ENCODE peak calls at places on chromosomes 11 and 22, in five cellular contexts. One of them, this sample, is unnamed.

GRCh38 chr22:36220457-36220921 is 18.8 kb downstream of the APOL2 start:
- DNase-seq in mucosa of descending colon: no peak
- DNase-seq in GM12865: no peak
- DNase-seq in CD8-positive, alpha-beta T cell: no peak
- DNase-seq in AG04450: no peak
- DNase-seq in this sample: no peak

GRCh38 chr11:27217948-27218410 is 145.0 kb downstream of the CCDC34 start:
- DNase-seq in GM12865: no peak
- DNase-seq in AG04450: no peak
- DNase-seq in mucosa of descending colon: no peak
- DNase-seq in CD8-positive, alpha-beta T cell: no peak
- DNase-seq in this sample: no peak

GRCh38 chr11:61682093-61682732 is 2.0 kb downstream of the DAGLA start:
- DNase-seq in mucosa of descending colon: peak
- DNase-seq in AG04450: no peak
- DNase-seq in GM12865: no peak
- DNase-seq in CD8-positive, alpha-beta T cell: no peak
- DNase-seq in this sample: no peak

GRCh38 chr11:46345131-46345597 is 2.1 kb upstream of the DGKZ start:
- DNase-seq in mucosa of descending colon: peak
- DNase-seq in GM12865: peak
- DNase-seq in AG04450: no peak
- DNase-seq in CD8-positive, alpha-beta T cell: no peak
- DNase-seq in this sample: peak

GRCh38 chr11:6321961-6322362 is 1.7 kb upstream of the CAVIN3 start:
- DNase-seq in AG04450: no peak
- DNase-seq in GM12865: no peak
- DNase-seq in CD8-positive, alpha-beta T cell: no peak
- DNase-seq in mucosa of descending colon: no peak
- DNase-seq in this sample: no peak

GRCh38 chr11:61870429-61871039 is 20.8 kb downstream of the FADS3 start:
- DNase-seq in AG04450: no peak
- DNase-seq in CD8-positive, alpha-beta T cell: no peak
- DNase-seq in mucosa of descending colon: no peak
- DNase-seq in GM12865: no peak
- DNase-seq in this sample: no peak

GRCh38 chr11:69167916-69168691 is 12.4 kb downstream of the SMIM38 start:
- DNase-seq in CD8-positive, alpha-beta T cell: no peak
- DNase-seq in mucosa of descending colon: no peak
- DNase-seq in GM12865: no peak
- DNase-seq in AG04450: no peak
- DNase-seq in this sample: no peak

GRCh38 chr11:75547617-75548054 is 14.4 kb upstream of the SERPINH1 start:
- DNase-seq in GM12865: peak
- DNase-seq in mucosa of descending colon: peak
- DNase-seq in AG04450: no peak
- DNase-seq in CD8-positive, alpha-beta T cell: no peak
- DNase-seq in this sample: peak

GRCh38 chr11:57071829-57072228 is 83.1 kb downstream of the OR5AK2 start:
- DNase-seq in mucosa of descending colon: no peak
- DNase-seq in CD8-positive, alpha-beta T cell: no peak
- DNase-seq in AG04450: no peak
- DNase-seq in GM12865: no peak
- DNase-seq in this sample: no peak

GRCh38 chr11:102010776-102011500 is 36.3 kb upstream of the CFAP300 start:
- DNase-seq in GM12865: no peak
- DNase-seq in AG04450: peak
- DNase-seq in CD8-positive, alpha-beta T cell: no peak
- DNase-seq in mucosa of descending colon: peak
- DNase-seq in this sample: no peak

GRCh38 chr11:120034881-120035620 is 102.9 kb downstream of the TRIM29 start:
- DNase-seq in CD8-positive, alpha-beta T cell: no peak
- DNase-seq in AG04450: no peak
- DNase-seq in mucosa of descending colon: no peak
- DNase-seq in GM12865: no peak
- DNase-seq in this sample: no peak

GRCh38 chr22:36365020-36365411 is 22.8 kb downstream of the MYH9 start:
- DNase-seq in GM12865: peak
- DNase-seq in mucosa of descending colon: no peak
- DNase-seq in CD8-positive, alpha-beta T cell: peak
- DNase-seq in AG04450: peak
- DNase-seq in this sample: peak

GRCh38 chr11:7889985-7890384 is 41.1 kb downstream of the OR10A6 start:
- DNase-seq in CD8-positive, alpha-beta T cell: no peak
- DNase-seq in GM12865: peak
- DNase-seq in AG04450: no peak
- DNase-seq in mucosa of descending colon: no peak
- DNase-seq in this sample: peak

GRCh38 chr11:9956483-9956882 is 292.6 kb downstream of the SWAP70 start:
- DNase-seq in mucosa of descending colon: no peak
- DNase-seq in AG04450: no peak
- DNase-seq in CD8-positive, alpha-beta T cell: no peak
- DNase-seq in GM12865: no peak
- DNase-seq in this sample: no peak

GRCh38 chr11:24324211-24324610 is 172.6 kb upstream of the LUZP2 start:
- DNase-seq in GM12865: no peak
- DNase-seq in mucosa of descending colon: no peak
- DNase-seq in AG04450: no peak
- DNase-seq in CD8-positive, alpha-beta T cell: no peak
- DNase-seq in this sample: no peak

GRCh38 chr22:46763051-46763705 is 728 bp downstream of the TBC1D22A start:
- DNase-seq in AG04450: no peak
- DNase-seq in mucosa of descending colon: peak
- DNase-seq in GM12865: peak
- DNase-seq in CD8-positive, alpha-beta T cell: peak
- DNase-seq in this sample: peak

GRCh38 chr11:126127898-126128297 is 65.2 kb upstream of the CDON start:
- DNase-seq in GM12865: no peak
- DNase-seq in AG04450: no peak
- DNase-seq in mucosa of descending colon: no peak
- DNase-seq in CD8-positive, alpha-beta T cell: no peak
- DNase-seq in this sample: no peak

GRCh38 chr22:27785818-27786217 is 15.7 kb downstream of the MN1 start:
- DNase-seq in mucosa of descending colon: no peak
- DNase-seq in GM12865: no peak
- DNase-seq in CD8-positive, alpha-beta T cell: no peak
- DNase-seq in AG04450: no peak
- DNase-seq in this sample: no peak

GRCh38 chr11:72579816-72580647 is 94.2 kb downstream of the PDE2A start:
- DNase-seq in CD8-positive, alpha-beta T cell: no peak
- DNase-seq in AG04450: no peak
- DNase-seq in GM12865: no peak
- DNase-seq in mucosa of descending colon: no peak
- DNase-seq in this sample: no peak

GRCh38 chr11:110338684-110339083 is 42.3 kb upstream of the RDX start:
- DNase-seq in GM12865: peak
- DNase-seq in mucosa of descending colon: no peak
- DNase-seq in AG04450: no peak
- DNase-seq in CD8-positive, alpha-beta T cell: no peak
- DNase-seq in this sample: no peak

GRCh38 chr11:111183706-111184105 is 61.8 kb upstream of the POU2AF2 start:
- DNase-seq in GM12865: no peak
- DNase-seq in mucosa of descending colon: no peak
- DNase-seq in AG04450: no peak
- DNase-seq in CD8-positive, alpha-beta T cell: no peak
- DNase-seq in this sample: no peak

GRCh38 chr11:48107188-48107704 is 109.4 kb upstream of the OR4B1 start:
- DNase-seq in CD8-positive, alpha-beta T cell: no peak
- DNase-seq in GM12865: peak
- DNase-seq in mucosa of descending colon: no peak
- DNase-seq in AG04450: no peak
- DNase-seq in this sample: peak

GRCh38 chr22:45071618-45072017 is 61.8 kb upstream of the PHF21B start:
- DNase-seq in GM12865: no peak
- DNase-seq in CD8-positive, alpha-beta T cell: no peak
- DNase-seq in mucosa of descending colon: no peak
- DNase-seq in AG04450: no peak
- DNase-seq in this sample: no peak
- TF ChIP-seq CTCF in GM12865: no peak
- TF ChIP-seq CTCF in CD8-positive, alpha-beta T cell: no peak
- TF ChIP-seq CTCF in mucosa of descending colon: no peak
- TF ChIP-seq CTCF in AG04450: no peak
- TF ChIP-seq CTCF in this sample: no peak

GRCh38 chr22:37731804-37732471 is 35.1 kb downstream of the TRIOBP start:
- DNase-seq in GM12865: no peak
- DNase-seq in mucosa of descending colon: no peak
- DNase-seq in AG04450: no peak
- DNase-seq in CD8-positive, alpha-beta T cell: no peak
- DNase-seq in this sample: peak

GRCh38 chr22:37728620-37729019 is 31.8 kb downstream of the TRIOBP start:
- DNase-seq in CD8-positive, alpha-beta T cell: no peak
- DNase-seq in mucosa of descending colon: no peak
- DNase-seq in AG04450: no peak
- DNase-seq in GM12865: no peak
- DNase-seq in this sample: no peak

GRCh38 chr22:37725551-37726239 is 28.8 kb downstream of the TRIOBP start:
- DNase-seq in AG04450: no peak
- DNase-seq in mucosa of descending colon: no peak
- DNase-seq in CD8-positive, alpha-beta T cell: no peak
- DNase-seq in GM12865: no peak
- DNase-seq in this sample: no peak

DNA sequence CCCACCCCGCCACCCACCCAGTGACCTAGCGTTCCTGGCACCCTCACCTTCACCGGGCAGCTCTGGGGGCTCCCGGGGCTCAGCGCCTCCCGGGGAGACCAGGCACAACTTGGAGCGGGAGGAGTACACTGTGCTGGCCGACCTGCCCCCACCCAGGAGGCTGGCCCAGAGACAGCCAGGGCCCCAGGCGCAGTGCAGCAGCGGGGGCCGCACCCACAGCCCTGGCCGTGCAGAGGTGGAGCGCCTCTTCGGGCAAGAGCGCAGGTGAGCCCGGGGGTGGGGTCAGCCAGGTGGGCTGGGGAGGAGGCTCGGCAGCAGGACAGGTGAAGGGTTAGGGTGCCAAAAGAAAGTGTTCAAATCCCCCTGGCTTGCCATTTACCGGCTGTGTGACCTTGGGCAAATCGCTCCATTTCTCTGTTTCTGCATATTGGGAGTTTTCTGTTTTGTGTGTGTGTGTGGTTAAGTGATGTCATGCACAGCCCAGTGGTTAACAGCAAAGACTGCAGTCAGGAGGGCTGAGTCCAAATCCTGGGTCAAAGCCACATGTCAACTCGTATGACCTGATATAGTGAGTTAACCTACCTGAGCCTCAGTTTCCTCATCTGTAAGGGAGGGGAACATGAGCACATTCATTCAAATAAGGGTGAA is 29.5 kb downstream of the TRIOBP start:
- DNase-seq in CD8-positive, alpha-beta T cell: no peak
- DNase-seq in mucosa of descending colon: no peak
- DNase-seq in GM12865: no peak
- DNase-seq in AG04450: no peak
- DNase-seq in this sample: no peak
- TF ChIP-seq CTCF in CD8-positive, alpha-beta T cell: no peak
- TF ChIP-seq CTCF in mucosa of descending colon: no peak
- TF ChIP-seq CTCF in GM12865: peak
- TF ChIP-seq CTCF in AG04450: peak
- TF ChIP-seq CTCF in this sample: no peak

GRCh38 chr22:25546751-25547150 is 17.7 kb upstream of the GRK3 start:
- DNase-seq in AG04450: no peak
- DNase-seq in mucosa of descending colon: no peak
- DNase-seq in CD8-positive, alpha-beta T cell: no peak
- DNase-seq in GM12865: no peak
- DNase-seq in this sample: peak

GRCh38 chr22:25548866-25549464 is 15.5 kb upstream of the GRK3 start:
- DNase-seq in AG04450: no peak
- DNase-seq in CD8-positive, alpha-beta T cell: no peak
- DNase-seq in GM12865: no peak
- DNase-seq in mucosa of descending colon: no peak
- DNase-seq in this sample: no peak

GRCh38 chr22:25545677-25546076 is 18.8 kb upstream of the GRK3 start:
- DNase-seq in GM12865: no peak
- DNase-seq in CD8-positive, alpha-beta T cell: no peak
- DNase-seq in mucosa of descending colon: no peak
- DNase-seq in AG04450: no peak
- DNase-seq in this sample: no peak

GRCh38 chr22:25545117-25545516 is 19.4 kb upstream of the GRK3 start:
- DNase-seq in mucosa of descending colon: no peak
- DNase-seq in GM12865: no peak
- DNase-seq in AG04450: no peak
- DNase-seq in CD8-positive, alpha-beta T cell: no peak
- DNase-seq in this sample: no peak

DNA sequence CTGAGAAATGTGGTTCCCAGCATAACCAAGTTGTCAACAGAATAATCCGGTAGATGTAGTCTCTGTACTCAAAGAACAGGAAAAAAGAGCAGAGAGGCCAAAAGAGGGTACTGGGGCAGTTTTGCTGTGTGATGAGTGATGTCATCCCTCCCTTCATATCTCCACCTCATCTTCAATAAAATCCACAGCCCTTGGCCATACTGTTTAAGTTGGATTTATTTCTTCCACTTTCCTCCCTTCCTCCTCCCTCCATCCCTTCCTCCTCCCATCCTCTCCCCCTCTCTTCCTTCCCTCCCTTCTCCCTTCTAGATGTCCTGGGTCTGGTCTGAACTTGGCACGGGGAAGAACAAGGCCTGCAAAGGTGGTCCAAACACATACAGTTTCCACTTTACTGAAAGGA is 18.2 kb upstream of the GRK3 start:
- DNase-seq in AG04450: no peak
- DNase-seq in GM12865: no peak
- DNase-seq in mucosa of descending colon: no peak
- DNase-seq in CD8-positive, alpha-beta T cell: no peak
- DNase-seq in this sample: no peak
- TF ChIP-seq CTCF in AG04450: no peak
- TF ChIP-seq CTCF in GM12865: no peak
- TF ChIP-seq CTCF in mucosa of descending colon: no peak
- TF ChIP-seq CTCF in CD8-positive, alpha-beta T cell: no peak
- TF ChIP-seq CTCF in this sample: no peak

GRCh38 chr22:22125028-22125578 is 119.5 kb upstream of the VPREB1 start:
- DNase-seq in AG04450: no peak
- DNase-seq in GM12865: no peak
- DNase-seq in CD8-positive, alpha-beta T cell: no peak
- DNase-seq in mucosa of descending colon: no peak
- DNase-seq in this sample: no peak

GRCh38 chr22:22123960-22124278 is 120.7 kb upstream of the VPREB1 start:
- DNase-seq in GM12865: no peak
- DNase-seq in CD8-positive, alpha-beta T cell: no peak
- DNase-seq in mucosa of descending colon: no peak
- DNase-seq in AG04450: no peak
- DNase-seq in this sample: no peak

GRCh38 chr22:22123118-22123959 is 121.2 kb upstream of the VPREB1 start:
- DNase-seq in AG04450: no peak
- DNase-seq in mucosa of descending colon: no peak
- DNase-seq in CD8-positive, alpha-beta T cell: no peak
- DNase-seq in GM12865: no peak
- DNase-seq in this sample: no peak

GRCh38 chr22:22125579-22126468 is 118.8 kb upstream of the VPREB1 start:
- DNase-seq in GM12865: no peak
- DNase-seq in AG04450: no peak
- DNase-seq in mucosa of descending colon: no peak
- DNase-seq in CD8-positive, alpha-beta T cell: no peak
- DNase-seq in this sample: no peak

DNA sequence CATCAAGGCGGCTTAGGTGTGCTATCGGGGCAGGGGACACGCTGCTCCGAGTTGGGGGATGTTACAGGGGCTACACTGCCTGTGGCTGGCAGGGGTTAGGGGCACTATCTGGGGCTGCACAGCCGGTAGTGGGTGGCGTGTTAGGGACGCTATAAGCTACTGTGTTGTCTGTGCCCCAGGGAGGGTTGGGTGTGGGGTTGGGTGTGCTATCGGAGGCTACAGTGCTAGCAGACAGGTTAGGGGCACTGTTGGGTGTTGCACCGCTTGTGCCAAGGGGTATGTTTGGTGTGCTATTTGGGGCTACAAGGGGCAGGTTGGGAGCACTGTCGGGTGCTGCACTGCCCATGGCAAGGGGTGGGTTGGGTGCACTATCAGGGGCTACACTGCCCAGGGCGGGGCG is 120.2 kb upstream of the VPREB1 start:
- DNase-seq in GM12865: no peak
- DNase-seq in mucosa of descending colon: no peak
- DNase-seq in CD8-positive, alpha-beta T cell: no peak
- DNase-seq in AG04450: no peak
- DNase-seq in this sample: no peak
- TF ChIP-seq CTCF in GM12865: no peak
- TF ChIP-seq CTCF in mucosa of descending colon: no peak
- TF ChIP-seq CTCF in CD8-positive, alpha-beta T cell: no peak
- TF ChIP-seq CTCF in AG04450: no peak
- TF ChIP-seq CTCF in this sample: no peak

This sample was measured in GM20000.